ENCODE peak calls at places on chromosome 4, in eight cellular contexts. J is astrocyte of the spinal cord, Y is fibroblast of the aortic adventitia, C is aorta, M is mucosa of descending colon, A is cardiac muscle cell, T is tibial nerve, R is mammary epithelial cell. H is an unnamed sample.

GRCh38 chr4:158253350-158253980 is 43.2 kb downstream of the TMEM144 start:
- DNase-seq in T (no peak), C (no peak), R (peak; percentile 43), Y (peak; percentile 78), M (no peak), A (peak; percentile 67), J (peak; percentile 68), H (peak; percentile 82)

GRCh38 chr4:52869656-52870055 is 7.5 kb downstream of the RASL11B start:
- DNase-seq in T (no peak), R (no peak), J (no peak), M (no peak), A (no peak), Y (no peak), C (no peak), H (no peak)

GRCh38 chr4:24603343-24603742 is 19.0 kb upstream of the DHX15 start:
- DNase-seq in T (no peak), Y (no peak), C (no peak), R (no peak), A (no peak), J (no peak), M (no peak), H (no peak)

GRCh38 chr4:86626066-86626465 is 32.0 kb downstream of the PTPN13 start:
- DNase-seq in A (peak; percentile 6), T (no peak), Y (peak; percentile 14), C (no peak), R (no peak), M (no peak), J (no peak), H (no peak)

GRCh38 chr4:48227662-48228061 is 42.0 kb downstream of the TEC start:
- DNase-seq in J (no peak), M (no peak), T (no peak), R (peak; percentile 25), C (no peak), A (no peak), Y (no peak), H (no peak)

GRCh38 chr4:184318852-184319251 is 101.2 kb upstream of the ENPP6 start:
- DNase-seq in T (no peak), R (no peak), C (no peak), J (no peak), A (no peak), M (no peak), Y (no peak), H (no peak)

GRCh38 chr4:45063166-45063565 is 336.8 kb upstream of the GNPDA2 start:
- DNase-seq in J (no peak), R (no peak), A (no peak), T (no peak), C (no peak), M (no peak), Y (no peak), H (no peak)

GRCh38 chr4:127140306-127140705 is 492.5 kb upstream of the INTU start:
- DNase-seq in T (no peak), C (no peak), M (no peak), J (peak; percentile 68), Y (no peak), R (peak; percentile 20), A (no peak), H (peak; percentile 78)

GRCh38 chr4:37825943-37826281 is 574 bp upstream of the PGM2 start:
- DNase-seq in Y (no peak), J (no peak), R (peak; percentile 12), A (no peak), C (no peak), T (no peak), M (no peak), H (no peak)

GRCh38 chr4:19193274-19193962 is 1058.3 kb upstream of the SLIT2 start:
- DNase-seq in R (no peak), J (no peak), C (no peak), Y (no peak), A (no peak), T (no peak), M (peak; percentile 44), H (no peak)

GRCh38 chr4:100913685-100914084 is 395.9 kb upstream of the EMCN start:
- DNase-seq in J (no peak), A (no peak), M (no peak), R (no peak), Y (no peak), T (no peak), C (no peak), H (no peak)

GRCh38 chr4:146134761-146135160 is 40.8 kb upstream of the LSM6 start:
- DNase-seq in Y (peak; percentile 52), R (peak; percentile 43), T (no peak), M (peak; percentile 45), J (peak; percentile 56), A (no peak), C (no peak), H (no peak)

GRCh38 chr4:173556398-173557131 is 26.5 kb upstream of the HAND2 start:
- DNase-seq in M (no peak), A (no peak), T (no peak), Y (no peak), C (no peak), R (no peak), J (no peak), H (no peak)

GRCh38 chr4:94978904-94979303 is 221.1 kb downstream of the BMPR1B start:
- DNase-seq in R (peak; percentile 37), A (no peak), T (no peak), Y (peak; percentile 54), J (peak; percentile 78), M (no peak), C (no peak), H (peak; percentile 85)

GRCh38 chr4:179586460-179586859 is 2144.2 kb upstream of the AGA start:
- DNase-seq in C (no peak), R (no peak), J (peak; percentile 16), Y (no peak), M (no peak), A (no peak), T (no peak), H (no peak)

GRCh38 chr4:81032174-81032551 is 1.7 kb downstream of the BMP3 start:
- DNase-seq in J (no peak), M (no peak), C (no peak), Y (no peak), T (no peak), A (no peak), R (no peak), H (no peak)

GRCh38 chr4:81032805-81033684 is 2.5 kb downstream of the BMP3 start:
- DNase-seq in J (no peak), A (no peak), T (no peak), M (no peak), C (no peak), R (no peak), Y (no peak), H (no peak)

GRCh38 chr4:81030061-81030616 is 369 bp upstream of the BMP3 start:
- DNase-seq in A (no peak), Y (no peak), J (no peak), M (no peak), C (no peak), R (no peak), T (no peak), H (no peak)

GRCh38 chr4:81031389-81032173 is 1.1 kb downstream of the BMP3 start:
- DNase-seq in T (no peak), R (no peak), A (no peak), M (peak; percentile 56), J (no peak), C (no peak), Y (no peak), H (no peak)

DNA sequence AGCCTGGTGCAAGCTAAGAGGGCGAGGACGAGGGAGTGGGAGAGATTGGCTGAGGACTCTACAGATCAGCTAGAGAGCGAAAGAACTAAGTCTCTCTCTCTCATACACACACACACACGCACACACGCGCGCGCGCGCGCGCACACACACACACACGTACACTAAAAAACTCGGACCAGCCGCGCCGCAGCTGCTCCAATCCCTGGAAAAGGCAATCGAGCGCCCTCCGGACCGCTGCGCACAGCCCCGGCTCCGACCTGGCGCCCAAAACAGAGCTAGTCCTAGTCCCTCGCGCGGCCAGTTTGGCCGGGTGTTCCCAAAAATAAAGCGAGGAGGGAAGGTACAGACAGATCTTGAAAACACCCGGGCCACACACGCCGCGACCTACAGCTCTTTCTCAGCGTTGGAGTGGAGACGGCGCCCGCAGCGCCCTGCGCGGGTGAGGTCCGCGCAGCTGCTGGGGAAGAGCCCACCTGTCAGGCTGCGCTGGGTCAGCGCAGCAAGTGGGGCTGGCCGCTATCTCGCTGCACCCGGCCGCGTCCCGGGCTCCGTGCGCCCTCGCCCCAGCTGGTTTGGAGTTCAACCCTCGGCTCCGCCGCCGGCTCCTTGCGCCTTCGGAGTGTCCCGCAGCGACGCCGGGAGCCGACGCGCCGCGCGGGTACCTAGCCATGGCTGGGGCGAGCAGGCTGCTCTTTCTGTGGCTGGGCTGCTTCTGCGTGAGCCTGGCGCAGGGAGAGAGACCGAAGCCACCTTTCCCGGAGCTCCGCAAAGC is at the start of gene BMP3:
- DNase-seq in R (peak; percentile 25), M (peak; percentile 57), A (peak; percentile 50), Y (peak; percentile 29), C (peak; percentile 72), T (peak; percentile 22), J (peak; percentile 42), H (peak; percentile 13)
- H3K4me3 ChIP-seq in R (peak within 1 kb of the TSS; percentile 6), M (peak within 1 kb of the TSS; percentile 25), A (peak within 1 kb of the TSS; percentile 40), Y (peak within 1 kb of the TSS; percentile 53), C (no peak within 1 kb of the TSS), T (peak within 1 kb of the TSS; percentile 17), J (peak within 1 kb of the TSS; percentile 40), H (peak within 1 kb of the TSS; percentile 4)

GRCh38 chr4:14862881-14863280 is 139.4 kb upstream of the CPEB2 start:
- DNase-seq in T (no peak), A (no peak), J (no peak), Y (no peak), M (peak; percentile 57), R (no peak), C (peak; percentile 79), H (no peak)
- H3K4me3 ChIP-seq in T (no peak overlapping the region), A (no peak overlapping the region), J (no peak overlapping the region), Y (no peak overlapping the region), M (no peak overlapping the region), R (no peak overlapping the region), C (no peak overlapping the region), H (peak overlapping the region; percentile 48)

DNA sequence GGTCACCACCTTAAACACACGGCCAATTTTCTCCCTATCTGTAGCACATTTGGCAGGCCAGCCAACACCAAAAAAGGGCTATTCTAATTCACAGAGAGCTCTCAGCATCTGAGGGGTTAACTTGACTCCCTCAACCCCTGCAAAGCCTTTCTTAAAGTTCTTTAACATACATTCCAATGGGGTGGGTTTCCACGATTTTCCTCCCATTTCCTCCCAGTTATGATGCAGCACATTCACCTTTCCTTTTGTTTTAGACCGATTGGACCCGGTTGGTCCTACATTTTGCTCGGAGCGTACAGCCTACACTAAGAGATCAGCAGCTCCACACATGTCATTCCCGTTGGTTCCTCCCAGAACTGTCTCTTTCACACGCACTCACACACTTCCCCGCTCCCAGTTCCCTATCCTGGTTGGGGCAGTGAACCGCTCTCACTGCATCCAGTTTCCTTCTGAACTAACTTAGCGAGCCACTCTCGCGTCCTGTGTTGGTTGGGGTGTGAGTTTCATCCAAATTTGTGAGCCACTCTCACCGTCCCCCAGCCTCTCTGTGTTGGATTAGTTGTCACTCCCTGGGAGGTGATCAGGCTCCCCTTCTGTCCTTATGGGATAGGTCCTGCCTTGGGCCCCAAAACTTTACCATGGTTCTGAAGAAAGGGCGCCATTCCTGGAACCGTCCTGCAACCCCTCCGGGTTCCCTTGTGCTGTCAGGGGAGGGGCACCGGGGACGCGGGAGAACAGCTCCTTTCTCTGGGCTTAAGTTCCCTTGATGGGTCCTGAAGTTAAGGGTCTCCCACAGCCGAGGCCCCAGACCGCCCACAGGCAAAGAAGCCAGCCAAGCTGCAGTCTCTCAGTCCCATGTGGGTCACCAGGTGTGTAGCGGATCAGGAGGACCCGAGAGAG is 45.1 kb downstream of the UGT2A3 start:
- DNase-seq in J (no peak), Y (peak; percentile 69), C (peak; percentile 62), A (no peak), T (no peak), R (peak; percentile 4), M (no peak), H (no peak)
- H3K4me3 ChIP-seq in J (peak overlapping the region; percentile 12), Y (peak overlapping the region; percentile 29), C (no peak overlapping the region), A (no peak overlapping the region), T (no peak overlapping the region), R (no peak overlapping the region), M (no peak overlapping the region), H (no peak overlapping the region)

GRCh38 chr4:4388418-4388817 is 1.5 kb downstream of the NSG1 start:
- DNase-seq in J (no peak), M (no peak), Y (no peak), C (no peak), A (no peak), T (no peak), R (no peak), H (peak; percentile 9)
- H3K4me3 ChIP-seq in J (no peak overlapping the region), M (no peak overlapping the region), Y (no peak overlapping the region), C (no peak overlapping the region), A (no peak overlapping the region), T (no peak overlapping the region), R (peak overlapping the region; percentile 54), H (no peak overlapping the region)

H was measured in choroid plexus epithelial cell.